ENCODE peak calls at places on chromosomes 2 and 18, in five cellular contexts. A is Calu3, L is prostate gland, U is IMR-90, I is epithelial cell of esophagus. T is an unnamed sample.

GRCh38 chr18:56901919-56902318 is 245.0 kb upstream of the BOD1L2 start:
- DNase-seq in I (no peak), L (no peak), U (no peak), A (no peak), T (no peak)

GRCh38 chr2:105125428-105125827 is 87.6 kb downstream of the MRPS9 start:
- DNase-seq in A (no peak), U (no peak), L (no peak), I (no peak), T (no peak)

GRCh38 chr2:230793573-230794359 is 71.0 kb upstream of the ITM2C start:
- DNase-seq in L (peak), U (peak), A (peak), I (peak), T (peak)

GRCh38 chr2:191533693-191534175 is 144.2 kb upstream of the NABP1 start:
- DNase-seq in A (no peak), I (peak), L (no peak), U (no peak), T (no peak)

GRCh38 chr2:219084791-219085190 is 24.1 kb upstream of the IHH start:
- DNase-seq in I (no peak), L (no peak), U (no peak), A (no peak), T (no peak)

GRCh38 chr2:227447606-227448005 is 24.4 kb upstream of the AGFG1 start:
- DNase-seq in U (peak), A (no peak), L (no peak), I (no peak), T (peak)

GRCh38 chr2:104262714-104263113 is 591.2 kb upstream of the POU3F3 start:
- DNase-seq in U (no peak), I (no peak), A (no peak), L (no peak), T (no peak)

GRCh38 chr2:189109921-189110397 is 69.6 kb downstream of the COL5A2 start:
- DNase-seq in U (peak), I (no peak), L (no peak), A (no peak), T (no peak)

GRCh38 chr2:122622896-122623295 is 867.4 kb downstream of the TSN start:
- DNase-seq in I (no peak), A (no peak), U (no peak), L (no peak), T (no peak)

GRCh38 chr2:179857236-179857635 is 4.2 kb downstream of the ZNF385B start:
- DNase-seq in U (no peak), I (peak), A (no peak), L (no peak), T (no peak)
- TF ChIP-seq CTCF in U (no peak), I (no peak), A (no peak), L (no peak), T (no peak)

GRCh38 chr18:9708057-9708881 is at the start of gene RAB31:
- DNase-seq in A (peak), U (peak), L (peak), I (peak), T (peak)
- TF ChIP-seq CTCF in A (no peak), U (peak), L (peak), I (no peak), T (no peak)

GRCh38 chr2:236570081-236570979 is 705 bp downstream of the ACKR3 start:
- DNase-seq in A (no peak), I (peak), L (no peak), U (no peak), T (no peak)

GRCh38 chr2:236568922-236569592 is 568 bp upstream of the ACKR3 start:
- DNase-seq in I (no peak), L (no peak), A (no peak), U (no peak), T (no peak)

GRCh38 chr2:236569593-236569973 is at the start of gene ACKR3:
- DNase-seq in A (peak), U (peak), L (peak), I (peak), T (peak)

GRCh38 chr2:236566596-236566995 is 3.0 kb upstream of the ACKR3 start:
- DNase-seq in U (no peak), A (no peak), L (no peak), I (no peak), T (no peak)

GRCh38 chr2:236568068-236568921 is 1.3 kb upstream of the ACKR3 start:
- DNase-seq in L (no peak), U (no peak), I (peak), A (peak), T (no peak)
- TF ChIP-seq CTCF in L (no peak), U (no peak), I (no peak), A (no peak), T (no peak)

DNA sequence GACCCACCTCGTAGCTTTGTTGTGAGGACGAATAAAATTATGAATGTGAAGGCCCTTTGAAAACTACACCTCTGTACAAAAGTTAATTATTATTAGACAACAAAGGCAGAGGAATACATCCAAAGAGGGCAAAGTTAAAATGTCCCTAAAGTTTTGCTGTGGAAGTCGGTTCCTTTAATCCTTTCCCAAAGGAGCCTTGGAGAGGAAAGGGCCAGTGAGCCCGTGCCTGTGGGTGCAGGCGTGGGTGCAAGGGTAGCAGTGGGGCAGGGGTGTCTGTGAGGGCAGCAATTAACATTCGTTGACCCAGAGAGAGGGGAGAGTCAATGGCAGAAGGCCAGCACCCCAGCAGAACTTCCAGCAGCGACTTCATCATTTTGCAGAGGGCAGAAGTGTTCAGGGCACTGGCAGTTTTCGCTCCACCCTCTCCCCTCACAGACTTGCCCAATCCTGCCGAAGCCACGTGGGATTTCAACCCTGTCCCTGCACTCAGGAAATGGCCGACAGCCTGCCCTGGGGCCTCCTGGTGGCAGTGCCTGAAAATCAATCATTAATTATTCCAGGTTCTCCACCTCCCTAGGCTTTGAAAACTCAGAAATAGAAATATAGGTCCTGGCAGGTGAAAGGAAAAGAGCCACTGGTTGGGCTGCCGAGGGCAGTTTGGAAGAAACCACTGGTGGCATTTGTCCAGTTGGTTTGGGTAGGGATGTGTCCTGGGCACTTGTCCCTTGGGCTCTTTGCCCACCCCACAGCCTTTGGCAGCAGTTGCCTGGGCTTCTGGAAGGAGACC is 4.2 kb upstream of the PAX8 start:
- DNase-seq in L (peak), A (peak), I (peak), U (peak), T (no peak)
- TF ChIP-seq CTCF in L (peak), A (peak), I (peak), U (peak), T (peak)

GRCh38 chr2:118535171-118535817 is 312.2 kb downstream of the EN1 start:
- DNase-seq in L (no peak), A (no peak), I (no peak), U (no peak), T (no peak)

GRCh38 chr2:118536306-118536705 is 311.1 kb downstream of the EN1 start:
- DNase-seq in A (no peak), U (no peak), I (no peak), L (no peak), T (no peak)

GRCh38 chr2:118535818-118536212 is 311.6 kb downstream of the EN1 start:
- DNase-seq in U (no peak), A (no peak), L (no peak), I (no peak), T (no peak)

GRCh38 chr2:118539290-118539689 is 308.2 kb downstream of the EN1 start:
- DNase-seq in U (peak), L (no peak), I (peak), A (peak), T (no peak)
- TF ChIP-seq CTCF in U (peak), L (no peak), I (no peak), A (no peak), T (peak)

GRCh38 chr2:27027211-27027651 is 5.5 kb upstream of the TMEM214 start:
- DNase-seq in A (no peak), U (no peak), L (no peak), I (no peak), T (no peak)

GRCh38 chr2:27038012-27038411 is 5.2 kb downstream of the TMEM214 start:
- DNase-seq in A (no peak), L (no peak), I (no peak), U (no peak), T (no peak)

GRCh38 chr2:27033253-27033852 is 588 bp downstream of the TMEM214 start:
- DNase-seq in L (no peak), U (no peak), I (no peak), A (no peak), T (no peak)

GRCh38 chr2:27029051-27029450 is 3.7 kb upstream of the TMEM214 start:
- DNase-seq in L (no peak), A (no peak), I (no peak), U (no peak), T (no peak)

DNA sequence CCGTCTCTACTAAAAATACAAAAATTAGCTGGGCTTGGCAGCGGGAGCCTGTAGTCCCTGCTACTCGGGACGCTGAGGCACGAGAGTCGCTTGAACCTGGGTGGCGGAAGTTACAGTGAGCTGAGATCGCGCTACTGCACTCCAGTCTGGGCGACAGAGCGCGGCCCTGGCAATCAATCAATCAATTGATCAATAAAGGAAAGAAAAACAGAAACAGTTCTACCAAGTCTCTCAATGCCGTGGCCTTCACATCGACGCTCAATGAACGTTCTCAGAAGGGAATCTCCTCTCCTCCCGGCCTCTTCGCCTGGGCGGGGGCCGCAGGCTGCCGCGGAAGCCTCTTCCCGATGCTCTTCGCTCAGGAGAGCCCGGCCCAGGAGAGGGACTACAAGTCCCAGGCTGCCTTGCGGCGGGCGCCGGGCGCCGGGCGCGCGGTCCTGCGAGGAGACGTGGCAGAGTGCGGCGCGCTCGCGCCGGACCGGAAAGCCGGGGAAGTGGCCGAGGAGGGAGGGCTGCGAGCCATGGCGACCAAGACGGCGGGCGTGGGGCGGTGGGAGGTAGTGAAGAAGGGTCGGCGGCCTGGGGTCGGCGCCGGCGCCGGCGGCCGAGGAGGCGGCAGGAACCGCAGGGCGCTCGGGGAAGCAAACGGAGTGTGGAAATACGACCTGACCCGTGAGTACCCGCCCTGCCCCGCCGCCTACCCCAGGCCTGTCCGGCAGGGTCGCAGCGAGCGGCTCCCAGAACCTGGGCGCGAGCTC is at the start of gene TMEM214:
- DNase-seq in I (peak), U (peak), L (peak), A (peak), T (peak)
- TF ChIP-seq CTCF in I (no peak), U (no peak), L (peak), A (no peak), T (no peak)

DNA sequence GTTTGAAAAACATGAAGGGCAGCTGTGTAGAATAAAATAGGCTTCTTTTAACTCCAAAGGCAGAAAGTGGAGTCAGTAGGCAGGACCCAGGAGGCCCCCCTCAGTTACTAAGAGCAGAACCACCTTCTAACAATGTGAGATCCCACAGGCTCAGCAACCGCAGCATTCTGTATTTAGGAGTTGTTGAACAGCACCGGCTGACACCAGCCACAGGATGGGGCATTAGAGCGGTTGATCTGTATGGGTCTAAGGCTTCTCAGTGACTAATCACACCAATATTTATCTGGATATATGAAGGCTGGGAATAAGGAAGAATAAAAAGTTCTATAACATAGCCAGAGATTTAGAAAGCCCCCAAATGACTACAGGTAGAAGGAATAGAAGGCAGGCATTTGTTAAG is 51.7 kb downstream of the MYO5B start:
- DNase-seq in U (no peak), L (no peak), A (no peak), I (peak), T (no peak)
- TF ChIP-seq CTCF in U (no peak), L (no peak), A (no peak), I (peak), T (no peak)

GRCh38 chr2:79580175-79580574 is 67.3 kb downstream of the CTNNA2 start:
- DNase-seq in I (no peak), A (no peak), L (no peak), U (no peak), T (no peak)
- TF ChIP-seq CTCF in I (no peak), A (no peak), L (no peak), U (no peak), T (peak)

DNA sequence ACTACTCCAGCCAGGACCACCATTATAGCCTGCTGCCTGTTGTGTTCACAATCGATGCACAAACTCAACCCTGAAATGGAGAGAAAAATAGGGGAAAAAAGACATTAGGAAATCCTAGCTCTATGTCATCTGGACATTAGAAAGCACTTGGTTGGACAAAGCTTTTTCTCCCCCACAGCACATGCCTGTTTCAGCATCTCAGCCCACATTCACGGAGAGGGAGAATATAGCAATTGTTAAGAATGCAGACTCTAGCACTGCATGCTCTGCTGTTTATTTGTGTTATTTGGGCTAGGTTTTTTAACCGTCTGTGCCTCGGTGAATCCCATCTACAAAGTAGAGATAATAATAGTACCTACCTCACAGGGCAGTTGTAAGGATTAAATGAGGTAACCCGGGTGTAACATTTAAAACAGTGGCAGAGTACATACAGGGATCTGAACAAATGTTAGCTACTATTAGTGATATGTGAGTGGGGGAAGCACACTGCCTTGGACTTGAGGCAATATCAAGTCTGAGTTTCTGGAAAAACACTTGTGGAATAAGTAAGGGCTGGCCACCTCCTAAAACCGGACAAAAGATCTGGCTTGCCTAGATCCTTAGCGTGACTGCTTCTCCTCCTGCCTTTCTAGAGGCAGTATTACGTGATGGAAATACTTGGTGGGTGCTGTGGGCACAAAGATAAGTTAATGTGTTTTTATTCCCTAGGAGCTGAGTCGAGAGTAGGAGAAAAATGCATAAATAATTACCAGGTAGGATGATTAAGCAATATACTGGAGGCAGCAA is 1.1 kb upstream of the PPP1CB start:
- DNase-seq in A (peak), U (peak), L (no peak), I (peak), T (peak)
- TF ChIP-seq CTCF in A (no peak), U (no peak), L (no peak), I (peak), T (no peak)

GRCh38 chr2:46375566-46376125 is 78.4 kb downstream of the EPAS1 start:
- DNase-seq in U (no peak), L (no peak), I (no peak), A (no peak), T (no peak)

GRCh38 chr2:46378616-46379015 is 81.4 kb downstream of the EPAS1 start:
- DNase-seq in U (no peak), L (no peak), I (no peak), A (no peak), T (no peak)

GRCh38 chr2:46376586-46377286 is 79.5 kb downstream of the EPAS1 start:
- DNase-seq in U (no peak), L (no peak), A (no peak), I (no peak), T (no peak)

GRCh38 chr2:46377666-46378560 is 80.7 kb downstream of the EPAS1 start:
- DNase-seq in A (no peak), I (no peak), L (no peak), U (no peak), T (no peak)

GRCh38 chr2:46377287-46377605 is 80.0 kb downstream of the EPAS1 start:
- DNase-seq in A (no peak), I (no peak), L (no peak), U (no peak), T (no peak)
- TF ChIP-seq CTCF in A (no peak), I (no peak), L (no peak), U (no peak), T (no peak)